ENCODE peak calls at places on chromosomes 5 and 9, in seven cellular contexts. Q is ACHN; S is nucleus accumbens; N is AG09309; T is amniotic epithelial cell; J is RWPE1; P is CD4-positive, alpha-beta T cell. M is an unnamed sample.

GRCh38 chr5:15500326-15500958 is 462 bp downstream of the FBXL7 start:
- DNase-seq in Q (peak), S (peak), N (no peak), T (peak), J (no peak), P (no peak), M (peak)

GRCh38 chr5:54090495-54091084 is 219.8 kb downstream of the ARL15 start:
- DNase-seq in Q (peak), S (no peak), N (peak), T (peak), J (peak), P (no peak), M (no peak)

GRCh38 chr5:131795879-131796792 is 681 bp downstream of the FNIP1 start:
- DNase-seq in Q (peak), S (peak), N (no peak), T (peak), J (peak), P (peak), M (peak)

GRCh38 chr5:40679998-40680681 is 425 bp downstream of the PTGER4 start:
- DNase-seq in Q (no peak), S (no peak), N (no peak), T (no peak), J (no peak), P (no peak), M (peak)

GRCh38 chr9:102124465-102124864 is 386.0 kb upstream of the GRIN3A start:
- DNase-seq in Q (no peak), S (no peak), N (no peak), T (no peak), J (no peak), P (no peak), M (peak)

GRCh38 chr5:74123928-74124327 is 497.9 kb downstream of the ARHGEF28 start:
- DNase-seq in Q (no peak), S (no peak), N (no peak), T (no peak), J (no peak), P (no peak), M (no peak)

GRCh38 chr5:378301-378891 is 56.9 kb downstream of the AHRR start:
- DNase-seq in Q (no peak), S (no peak), N (no peak), T (no peak), J (no peak), P (no peak), M (no peak)

GRCh38 chr5:57844410-57844809 is 361.8 kb upstream of the ACTBL2 start:
- DNase-seq in Q (no peak), S (no peak), N (no peak), T (no peak), J (no peak), P (no peak), M (no peak)

GRCh38 chr5:111735829-111736228 is 21.2 kb downstream of the NREP start:
- DNase-seq in Q (peak), S (no peak), N (peak), T (peak), J (peak), P (no peak), M (peak)

GRCh38 chr9:1880038-1880565 is 135.0 kb upstream of the SMARCA2 start:
- DNase-seq in Q (no peak), S (no peak), N (no peak), T (no peak), J (no peak), P (no peak), M (no peak)

M was measured in WTC11.